ENCODE peak calls at places on chromosomes 7 and 10, in six cellular contexts. W is fibroblast of lung, P is heart left ventricle, C is lower lobe of right lung, N is esophagus squamous epithelium, D is hepatocyte. U is an unnamed sample.

GRCh38 chr10:116769791-116770190 is 27.4 kb upstream of the HSPA12A start:
- DNase-seq in C (no peak), P (no peak), D (no peak), N (no peak), W (peak), U (no peak)

GRCh38 chr7:1017586-1018333 is 26.6 kb upstream of the GPR146 start:
- DNase-seq in C (no peak), D (no peak), P (no peak), W (no peak), N (no peak), U (no peak)

GRCh38 chr10:132276179-132276675 is 31.5 kb downstream of the STK32C start:
- DNase-seq in W (no peak), P (no peak), D (no peak), C (peak), N (no peak), U (peak)

GRCh38 chr10:125020871-125021270 is 78.9 kb downstream of the ZRANB1 start:
- DNase-seq in N (no peak), W (no peak), D (no peak), P (no peak), C (peak), U (no peak)

GRCh38 chr10:69124558-69125121 is 662 bp downstream of the VPS26A start:
- DNase-seq in N (no peak), C (peak), P (peak), D (peak), W (peak), U (no peak)

GRCh38 chr7:157000047-157000726 is 10.3 kb downstream of the MNX1 start:
- DNase-seq in N (no peak), P (no peak), D (no peak), W (no peak), C (no peak), U (no peak)

GRCh38 chr7:77897004-77897547 is 98.5 kb downstream of the PHTF2 start:
- DNase-seq in P (no peak), D (no peak), N (no peak), C (no peak), W (no peak), U (no peak)

GRCh38 chr10:29473411-29474100 is 161.2 kb downstream of the SVIL start:
- DNase-seq in C (no peak), D (no peak), W (no peak), P (peak), N (no peak), U (no peak)

GRCh38 chr7:84399661-84400060 is 205.1 kb upstream of the SEMA3A start:
- DNase-seq in W (no peak), N (no peak), P (no peak), D (no peak), C (no peak), U (no peak)
- TF ChIP-seq CTCF in W (no peak), N (no peak), P (no peak), D (no peak), C (no peak), U (no peak)

DNA sequence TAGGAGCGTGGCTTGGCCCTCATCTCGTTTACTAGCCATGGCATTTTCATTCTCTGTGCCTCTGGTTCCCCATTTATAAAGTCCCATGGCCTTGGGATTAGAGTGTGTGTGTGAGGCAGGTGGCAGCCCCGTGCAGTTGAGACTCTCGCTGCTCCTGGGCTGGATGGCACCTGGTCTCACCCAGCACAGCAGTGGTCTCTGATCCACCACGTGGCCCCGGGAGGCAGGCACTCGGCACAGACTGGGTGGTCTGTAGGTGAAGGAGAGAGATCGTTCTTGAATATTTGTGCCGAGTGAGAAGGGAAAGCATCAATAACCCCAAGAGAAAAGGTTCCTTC is 50.4 kb downstream of the CALML3 start:
- DNase-seq in W (no peak), N (no peak), P (no peak), C (no peak), D (no peak), U (no peak)
- H3K27ac ChIP-seq in W (no peak), N (no peak), P (no peak), C (no peak), D (peak), U (no peak)

GRCh38 chr7:100947792-100948191 is 1.5 kb upstream of the MUC3A start:
- DNase-seq in C (no peak), W (no peak), D (no peak), N (no peak), P (no peak), U (no peak)

GRCh38 chr7:100946111-100946510 is 3.2 kb upstream of the MUC3A start:
- DNase-seq in P (no peak), D (no peak), N (no peak), C (no peak), W (no peak), U (no peak)

GRCh38 chr7:100949227-100949930 is at the start of gene MUC3A:
- DNase-seq in N (no peak), D (peak), P (peak), C (no peak), W (no peak), U (no peak)

GRCh38 chr7:100944138-100944537 is 5.2 kb upstream of the MUC3A start:
- DNase-seq in N (no peak), D (no peak), W (no peak), C (no peak), P (no peak), U (no peak)

GRCh38 chr7:100946766-100947365 is 2.5 kb upstream of the MUC3A start:
- DNase-seq in N (no peak), W (no peak), D (no peak), P (no peak), C (no peak), U (no peak)
- TF ChIP-seq CTCF in N (no peak), W (no peak), D (no peak), P (no peak), C (no peak), U (no peak)

DNA sequence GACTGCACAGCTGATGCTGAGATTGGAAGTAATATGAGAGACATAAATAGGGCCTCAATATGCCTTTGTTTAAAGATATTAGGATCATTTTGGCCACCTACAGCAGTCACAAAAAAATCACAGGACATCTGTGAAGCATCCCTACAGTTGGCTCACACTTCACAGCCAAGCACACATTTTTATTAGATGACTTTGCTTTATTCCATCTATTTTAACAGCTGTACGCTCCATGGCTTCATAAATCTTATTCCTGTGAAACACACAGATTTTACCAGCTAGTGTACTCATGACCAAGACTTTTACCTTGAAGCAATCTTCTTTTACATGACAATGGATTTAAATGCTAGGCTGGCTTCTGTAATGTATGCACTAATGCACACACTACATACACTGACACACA is 254.7 kb upstream of the PITRM1 start:
- DNase-seq in C (no peak), N (no peak), W (peak), P (no peak), D (no peak), U (no peak)
- H3K27ac ChIP-seq in C (no peak), N (no peak), W (no peak), P (no peak), D (no peak), U (no peak)

GRCh38 chr7:44965937-44966730 is 12.7 kb downstream of the MYO1G start:
- DNase-seq in N (no peak), C (no peak), D (no peak), P (no peak), W (no peak), U (peak)

GRCh38 chr7:44964384-44964830 is 14.4 kb downstream of the MYO1G start:
- DNase-seq in C (no peak), W (no peak), P (no peak), N (no peak), D (no peak), U (no peak)

GRCh38 chr7:44966731-44967538 is 11.9 kb downstream of the MYO1G start:
- DNase-seq in D (no peak), P (no peak), W (no peak), C (no peak), N (no peak), U (no peak)

GRCh38 chr7:44964831-44965440 is 13.9 kb downstream of the MYO1G start:
- DNase-seq in N (no peak), D (peak), P (no peak), W (no peak), C (no peak), U (no peak)

DNA sequence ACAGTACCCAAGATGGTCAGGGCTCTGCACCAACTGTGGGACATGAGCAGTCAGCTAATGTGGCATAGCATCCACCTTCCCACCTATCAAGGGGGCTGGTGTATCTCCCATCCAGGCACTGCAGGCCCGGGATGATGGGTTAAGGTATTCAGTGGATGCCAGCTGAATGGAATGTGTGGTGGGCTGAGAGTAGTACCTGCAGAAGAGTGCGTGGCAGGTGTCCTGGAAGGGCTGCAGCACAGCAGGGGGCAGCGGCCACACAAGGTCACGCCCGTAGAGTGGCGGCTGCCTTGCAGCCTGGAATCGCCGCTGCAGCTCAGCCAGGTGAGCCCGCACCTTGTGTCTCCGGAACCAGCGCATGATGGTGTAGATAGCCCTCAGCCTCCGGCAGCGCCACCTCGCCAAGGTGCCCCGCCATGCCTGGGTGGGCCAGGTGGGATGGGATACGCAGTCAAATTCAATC is 13.3 kb downstream of the MYO1G start:
- DNase-seq in N (no peak), W (no peak), C (no peak), D (no peak), P (no peak), U (no peak)
- TF ChIP-seq CTCF in N (no peak), W (no peak), C (no peak), D (no peak), P (no peak), U (no peak)

GRCh38 chr7:105650382-105650729 is 69.1 kb upstream of the EFCAB10 start:
- DNase-seq in P (no peak), W (no peak), D (no peak), C (no peak), N (no peak), U (no peak)

GRCh38 chr7:105649727-105650381 is 68.6 kb upstream of the EFCAB10 start:
- DNase-seq in P (no peak), W (peak), C (no peak), N (no peak), D (no peak), U (no peak)

GRCh38 chr7:105644937-105645336 is 63.6 kb upstream of the EFCAB10 start:
- DNase-seq in W (no peak), P (no peak), D (no peak), C (no peak), N (no peak), U (no peak)

GRCh38 chr7:105648561-105649401 is 67.5 kb upstream of the EFCAB10 start:
- DNase-seq in D (peak), W (no peak), P (no peak), C (no peak), N (no peak), U (no peak)

DNA sequence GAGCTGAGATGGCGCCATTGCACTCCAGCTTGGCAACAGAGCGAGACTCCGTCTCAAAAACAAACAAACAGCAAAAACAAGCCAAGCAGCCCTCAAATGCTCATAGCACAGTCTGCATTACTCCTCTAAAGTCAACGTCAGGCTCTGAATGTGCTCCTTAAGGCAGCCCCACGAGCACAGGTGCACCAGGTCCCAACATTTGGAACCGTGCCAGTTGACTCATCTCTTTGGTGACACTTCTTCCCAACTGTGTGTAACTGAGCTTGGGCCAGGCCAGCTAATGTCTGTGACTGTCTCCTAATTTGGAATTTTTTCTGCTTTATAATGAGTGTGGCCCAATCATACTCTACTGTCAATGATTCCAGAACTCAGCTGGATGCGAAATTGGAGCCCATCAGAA is 66.3 kb upstream of the EFCAB10 start:
- DNase-seq in N (no peak), P (no peak), C (no peak), D (no peak), W (no peak), U (no peak)
- H3K27ac ChIP-seq in N (no peak), P (no peak), C (no peak), D (no peak), W (no peak), U (no peak)

GRCh38 chr7:102450242-102450641 is 14.4 kb downstream of the ALKBH4 start:
- DNase-seq in W (no peak), C (no peak), D (no peak), N (no peak), P (no peak), U (no peak)
- TF ChIP-seq CTCF in W (no peak), C (peak), D (no peak), N (no peak), P (no peak), U (no peak)

U was measured in left lung.